ENCODE peak calls at places on chromosomes 7 and 10, in seven cellular contexts. I, V, W, P, J, N and E are unnamed samples.

GRCh38 chr7:81075150-81075549 is 156.3 kb upstream of the SEMA3C start:
- DNase-seq in W (no peak), V (no peak), P (peak; percentile 39), I (no peak), N (no peak), J (peak; percentile 24), E (no peak)

GRCh38 chr7:142797799-142798377 is 27.1 kb downstream of the PRSS2 start:
- DNase-seq in N (no peak), V (no peak), W (no peak), J (no peak), P (no peak), I (no peak), E (no peak)

GRCh38 chr10:32577448-32577847 is 131.5 kb downstream of the CCDC7 start:
- DNase-seq in V (no peak), W (no peak), P (no peak), N (no peak), I (no peak), J (peak; percentile 6), E (no peak)

GRCh38 chr10:104447331-104447730 is 93.7 kb downstream of the CFAP58 start:
- DNase-seq in J (peak; percentile 5), I (no peak), V (no peak), N (no peak), W (no peak), P (peak; percentile 8), E (no peak)

GRCh38 chr10:49744924-49745605 is 17.1 kb downstream of the OGDHL start:
- DNase-seq in P (no peak), V (no peak), N (peak; percentile 20), W (no peak), J (no peak), I (no peak), E (no peak)

GRCh38 chr10:35635576-35635975 is 6.5 kb downstream of the FZD8 start:
- DNase-seq in I (no peak), N (no peak), W (peak; percentile 61), V (peak; percentile 75), J (peak; percentile 64), P (peak; percentile 55), E (peak; percentile 81)

GRCh38 chr7:37901236-37901827 is 15.3 kb downstream of the SFRP4 start:
- DNase-seq in W (peak; percentile 6), I (no peak), P (peak; percentile 59), J (peak; percentile 55), N (no peak), V (peak; percentile 74), E (peak; percentile 74)

GRCh38 chr10:16996530-16996964 is 133.1 kb downstream of the CUBN start:
- DNase-seq in I (no peak), V (peak; percentile 82), J (peak; percentile 66), P (no peak), W (no peak), N (no peak), E (peak; percentile 82)

GRCh38 chr7:132065193-132065972 is 509.0 kb upstream of the PODXL start:
- DNase-seq in J (peak; percentile 97), P (peak; percentile 89), V (peak; percentile 95), W (peak; percentile 19), N (no peak), I (no peak), E (peak; percentile 94)

GRCh38 chr7:19665399-19666008 is 43.3 kb downstream of the POLR1F start:
- DNase-seq in P (peak; percentile 22), I (no peak), J (peak; percentile 39), V (peak; percentile 55), W (no peak), N (no peak), E (peak; percentile 58)

GRCh38 chr10:77041636-77042258 is 595.9 kb downstream of the KCNMA1 start:
- DNase-seq in V (peak; percentile 30), P (no peak), W (peak; percentile 8), I (no peak), J (no peak), N (no peak), E (peak; percentile 4)

GRCh38 chr10:95236068-95236903 is 42.2 kb downstream of the ACSM6 start:
- DNase-seq in W (no peak), N (no peak), I (no peak), V (peak; percentile 37), J (peak; percentile 64), P (peak; percentile 56), E (peak; percentile 43)

GRCh38 chr10:21078410-21079329 is 181.6 kb upstream of the NEBL start:
- DNase-seq in W (peak; percentile 73), V (peak; percentile 90), N (peak; percentile 64), P (peak; percentile 68), I (peak; percentile 42), J (peak; percentile 62), E (peak; percentile 87)

GRCh38 chr10:112716924-112717348 is 233.1 kb upstream of the TCF7L2 start:
- DNase-seq in V (peak; percentile 49), I (no peak), P (peak; percentile 15), W (peak; percentile 9), J (no peak), N (peak; percentile 55), E (peak; percentile 71)

GRCh38 chr10:6473901-6474370 is 106.1 kb downstream of the PRKCQ start:
- DNase-seq in W (no peak), N (no peak), J (no peak), I (no peak), P (no peak), V (no peak), E (no peak)

GRCh38 chr10:100710151-100710871 is 35.1 kb upstream of the PAX2 start:
- DNase-seq in N (no peak), J (no peak), P (no peak), I (no peak), W (no peak), V (peak; percentile 7), E (no peak)

GRCh38 chr10:5540886-5541285 is 16.1 kb downstream of the CALML3 start:
- DNase-seq in P (no peak), W (no peak), N (no peak), I (no peak), J (no peak), V (no peak), E (no peak)

GRCh38 chr7:87048839-87049238 is 10.6 kb downstream of the ELAPOR2 start:
- DNase-seq in V (no peak), J (no peak), I (no peak), W (no peak), P (no peak), N (no peak), E (no peak)

GRCh38 chr7:20784311-20785210 is 2.1 kb downstream of the SP8 start:
- DNase-seq in N (no peak), I (no peak), P (no peak), W (no peak), J (no peak), V (no peak), E (no peak)

GRCh38 chr10:29688230-29688634 is 53.5 kb upstream of the SVIL start:
- DNase-seq in V (no peak), W (no peak), I (no peak), J (no peak), N (no peak), P (no peak), E (peak; percentile 5)

GRCh38 chr7:88109612-88110011 is 110.2 kb downstream of the SRI start:
- DNase-seq in P (no peak), N (no peak), W (no peak), I (no peak), V (no peak), J (no peak), E (no peak)

GRCh38 chr7:87148332-87148955 is 3.8 kb upstream of the DMTF1 start:
- DNase-seq in I (no peak), V (peak; percentile 67), W (no peak), J (peak; percentile 57), N (no peak), P (peak; percentile 31), E (peak; percentile 77)

GRCh38 chr7:86282014-86282682 is 361.6 kb upstream of the GRM3 start:
- DNase-seq in V (no peak), P (no peak), J (no peak), N (no peak), I (peak; percentile 4), W (no peak), E (no peak)

DNA sequence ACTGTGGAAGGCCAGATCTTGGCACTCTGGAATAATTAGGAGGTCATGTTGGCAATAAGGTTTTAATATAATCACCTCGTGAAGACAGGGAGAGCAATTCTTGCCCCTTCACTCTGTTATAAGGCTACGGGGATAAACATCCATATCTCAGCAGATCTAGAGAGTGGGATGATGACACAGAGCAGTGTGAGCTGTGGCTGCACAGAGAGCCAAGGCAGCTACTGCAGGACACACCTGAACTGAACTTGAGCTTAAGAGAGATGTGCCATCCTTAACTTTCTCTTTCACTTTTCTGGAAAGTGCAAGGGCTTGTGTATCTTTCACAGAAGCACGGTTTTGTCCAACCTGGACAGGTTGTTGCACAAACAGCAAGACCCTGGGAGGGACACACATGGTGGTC is 174.7 kb downstream of the GATA3 start:
- DNase-seq in V (no peak), J (no peak), W (no peak), P (no peak), I (no peak), N (no peak), E (no peak)
- H3K4me3 ChIP-seq in V (no peak overlapping the region), J (no peak overlapping the region), W (no peak overlapping the region), P (no peak overlapping the region), I (no peak overlapping the region), N (no peak overlapping the region), E (no peak overlapping the region)

DNA sequence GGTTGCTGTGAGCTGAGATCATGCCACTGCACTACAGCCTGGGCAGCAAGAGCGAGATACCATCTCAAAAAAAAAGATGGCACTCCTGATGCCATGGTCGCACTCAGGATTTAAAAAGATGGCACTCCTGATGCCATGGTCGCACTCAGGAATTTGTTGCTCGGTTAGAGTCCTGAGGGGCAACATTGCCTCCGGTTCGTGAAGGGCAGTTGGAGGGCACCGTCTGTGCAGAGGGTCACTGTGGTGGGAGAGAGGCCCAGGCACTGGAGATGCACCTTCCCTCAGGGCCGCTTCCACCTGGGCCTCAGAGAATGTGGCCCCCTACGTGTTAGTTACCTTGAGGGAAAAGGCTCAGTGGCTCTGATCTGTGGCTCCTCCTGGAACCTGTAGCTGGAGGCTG is 18.3 kb downstream of the GTPBP4 start:
- DNase-seq in N (no peak), W (no peak), V (no peak), J (no peak), I (no peak), P (no peak), E (no peak)
- TF ChIP-seq CTCF in N (no peak), W (no peak), V (no peak), J (no peak), I (no peak), P (no peak), E (no peak)

DNA sequence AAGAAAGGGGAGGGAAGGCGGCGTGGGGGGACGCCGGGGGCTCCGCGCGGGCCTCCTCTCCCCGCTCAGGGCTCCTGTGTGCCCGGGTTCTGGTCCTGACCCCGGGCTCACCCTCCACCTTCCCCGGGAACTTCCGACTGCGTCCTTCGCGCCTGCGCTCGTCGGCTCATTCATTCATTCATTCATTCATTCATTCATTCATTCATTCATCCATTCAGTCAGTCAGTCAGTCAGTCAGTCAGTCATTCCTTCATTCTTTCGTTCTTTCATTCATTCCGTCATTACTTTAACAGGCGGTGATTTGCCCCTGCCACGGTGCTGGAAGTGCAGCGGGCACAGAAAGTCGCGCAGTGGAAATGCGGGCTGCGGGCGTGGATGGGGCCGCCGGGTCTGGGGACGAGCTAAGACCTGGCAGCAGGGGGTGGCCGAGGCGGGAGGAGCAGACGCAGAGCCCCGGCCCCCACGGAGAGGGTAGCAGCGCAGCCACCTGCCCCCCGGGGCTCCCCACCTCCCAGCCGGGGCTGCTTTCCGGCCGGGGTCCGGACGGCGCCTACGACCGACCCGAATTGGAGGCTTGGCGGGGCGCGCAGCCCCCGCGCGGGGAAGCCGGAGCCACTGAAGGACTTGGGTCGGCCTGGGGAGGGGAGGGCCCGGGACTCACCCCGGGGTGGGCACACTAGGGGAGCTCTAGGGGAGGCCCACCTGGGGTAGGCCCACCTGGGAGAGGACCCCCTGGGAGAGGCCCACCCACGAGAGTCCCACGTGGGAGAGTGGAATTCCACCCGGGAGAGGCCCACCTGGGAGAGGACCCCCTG is 577 bp upstream of the CFAP46 start:
- DNase-seq in N (no peak), P (no peak), I (no peak), W (no peak), V (no peak), J (no peak), E (peak; percentile 14)
- H3K4me3 ChIP-seq in N (peak overlapping the region; percentile 42), P (peak overlapping the region; percentile 48), I (peak overlapping the region; percentile 63), W (peak overlapping the region; percentile 34), V (peak overlapping the region; percentile 66), J (peak overlapping the region; percentile 49), E (peak overlapping the region; percentile 57)

GRCh38 chr10:84328303-84329093 is at the start of gene CCSER2:
- DNase-seq in N (peak; percentile 99), I (peak; percentile 98), P (peak; percentile 74), J (peak; percentile 88), V (peak; percentile 97), W (peak; percentile 99), E (peak; percentile 96)
- TF ChIP-seq CTCF in N (no peak), I (peak; percentile 30), P (no peak), J (no peak), V (no peak), W (peak; percentile 15), E (no peak)